ENCODE peak calls at places on chromosomes 11 and 22, in five cellular contexts. X is stimulated activated CD4-positive, alpha-beta T cell treated with anti-CD3 and anti-CD28 coated beads, Interleukin-1b, Interleukin-23, amount 100 ng/mL, for 24 hours; Y is COR-L47; N is lung; L is fibroblast of lung. E is an unnamed sample.
A peak's percentile ranks its signal among the peaks of the same experiment; 100 is the strongest.

GRCh38 chr11:6321356-6321755 is 1.1 kb upstream of the CAVIN3 start:
- DNase-seq in X (no peak), Y (no peak), N (no peak), L (no peak), E (no peak)

GRCh38 chr11:1403721-1404460 is 14.2 kb downstream of the BRSK2 start:
- DNase-seq in X (no peak), Y (no peak), N (no peak), L (no peak), E (no peak)

GRCh38 chr11:1178201-1178885 is 20.6 kb downstream of the MUC5AC start:
- DNase-seq in X (no peak), Y (no peak), N (no peak), L (no peak), E (no peak)

GRCh38 chr11:58780578-58780977 is 48.8 kb upstream of the GLYAT start:
- DNase-seq in X (no peak), Y (no peak), N (no peak), L (no peak), E (no peak)

GRCh38 chr22:25098445-25099081 is 101.1 kb upstream of the CRYBB3 start:
- DNase-seq in X (no peak), Y (no peak), N (no peak), L (no peak), E (no peak)

GRCh38 chr22:48722661-48723060 is 1105.0 kb downstream of the BRD1 start:
- DNase-seq in X (no peak), Y (no peak), N (no peak), L (no peak), E (no peak)

GRCh38 chr11:72411623-72412532 is 22.5 kb downstream of the CLPB start:
- DNase-seq in X (no peak), Y (peak; percentile 82), N (no peak), L (peak; percentile 19), E (peak; percentile 66)

GRCh38 chr22:19663286-19663815 is 51.0 kb upstream of the SEPTIN5 start:
- DNase-seq in X (no peak), Y (peak; percentile 36), N (no peak), L (peak; percentile 88), E (no peak)

GRCh38 chr11:57644748-57645715 is 4.7 kb downstream of the YPEL4 start:
- DNase-seq in X (peak; percentile 75), Y (peak; percentile 72), N (peak; percentile 87), L (peak; percentile 55), E (peak; percentile 85)

GRCh38 chr22:29212738-29213137 is 7.0 kb downstream of the EMID1 start:
- DNase-seq in X (no peak), Y (no peak), N (no peak), L (no peak), E (no peak)

GRCh38 chr11:103433380-103433779 is 324.2 kb downstream of the DYNC2H1 start:
- DNase-seq in X (no peak), Y (no peak), N (no peak), L (peak; percentile 88), E (no peak)

GRCh38 chr11:11537372-11537771 is 84.4 kb downstream of the GALNT18 start:
- DNase-seq in X (no peak), Y (no peak), N (no peak), L (no peak), E (no peak)

GRCh38 chr11:92626624-92627023 is 342.8 kb upstream of the MTNR1B start:
- DNase-seq in X (no peak), Y (no peak), N (no peak), L (no peak), E (no peak)

GRCh38 chr22:37822079-37822833 is 926 bp upstream of the GALR3 start:
- DNase-seq in X (no peak), Y (no peak), N (no peak), L (no peak), E (no peak)

GRCh38 chr11:130442728-130443127 is 5.7 kb upstream of the ADAMTS15 start:
- DNase-seq in X (no peak), Y (no peak), N (no peak), L (peak; percentile 48), E (no peak)

GRCh38 chr22:22877523-22878210 is 9.9 kb upstream of the IGLL5 start:
- DNase-seq in X (peak; percentile 58), Y (peak; percentile 39), N (no peak), L (peak; percentile 14), E (peak; percentile 56)

GRCh38 chr22:37074537-37074936 is 23.0 kb downstream of the KCTD17 start:
- DNase-seq in X (no peak), Y (no peak), N (no peak), L (no peak), E (no peak)

GRCh38 chr11:34185926-34186841 is 80.8 kb downstream of the NAT10 start:
- DNase-seq in X (no peak), Y (no peak), N (no peak), L (no peak), E (no peak)

GRCh38 chr11:100619484-100619883 is 67.6 kb upstream of the ARHGAP42 start:
- DNase-seq in X (no peak), Y (no peak), N (no peak), L (peak; percentile 56), E (no peak)

GRCh38 chr11:79822771-79823170 is 381.9 kb upstream of the TENM4 start:
- DNase-seq in X (no peak), Y (no peak), N (no peak), L (no peak), E (no peak)

GRCh38 chr11:29087404-29087803 is 929.4 kb downstream of the KCNA4 start:
- DNase-seq in X (no peak), Y (no peak), N (no peak), L (no peak), E (no peak)

GRCh38 chr11:84022221-84022620 is 736.1 kb upstream of the CCDC90B start:
- DNase-seq in X (no peak), Y (peak; percentile 8), N (no peak), L (peak; percentile 4), E (no peak)

E was measured in GM20000.